ENCODE peak calls at places on chromosomes 7 and 10, in eight cellular contexts. Q is body of pancreas, M is upper lobe of right lung, E is AG04450, B is mesenchymal stem cell, Y is suprapubic skin, H is heart right ventricle, U is sigmoid colon. R is an unnamed sample.

GRCh38 chr7:92841192-92841591 is 4.8 kb upstream of the CDK6 start:
- DNase-seq in M (no peak), Q (no peak), Y (no peak), E (no peak), B (no peak), U (no peak), H (no peak), R (peak; percentile 21)

GRCh38 chr7:41003031-41003925 is 699.6 kb downstream of the INHBA start:
- DNase-seq in Y (no peak), Q (peak; percentile 48), E (no peak), B (no peak), H (peak; percentile 37), U (no peak), M (peak; percentile 68), R (peak; percentile 49)

GRCh38 chr10:98621630-98622029 is 174.9 kb upstream of the HPS1 start:
- DNase-seq in H (no peak), M (no peak), E (no peak), U (no peak), B (no peak), Y (no peak), Q (no peak), R (peak; percentile 36)

GRCh38 chr10:69612760-69613159 is 17.3 kb upstream of the FAM241B start:
- DNase-seq in M (no peak), Q (no peak), E (no peak), B (no peak), U (no peak), Y (no peak), H (no peak), R (peak; percentile 18)

GRCh38 chr10:89029201-89029600 is 38.6 kb downstream of the FAS start:
- DNase-seq in U (no peak), M (no peak), B (no peak), Q (no peak), E (no peak), Y (no peak), H (no peak), R (no peak)

GRCh38 chr7:18583305-18583704 is 87.8 kb downstream of the HDAC9 start:
- DNase-seq in M (no peak), Y (no peak), H (no peak), B (peak; percentile 73), U (no peak), Q (no peak), E (no peak), R (no peak)

GRCh38 chr7:54888067-54888735 is 129.2 kb upstream of the SEC61G start:
- DNase-seq in B (peak; percentile 12), E (no peak), M (no peak), H (peak; percentile 30), Y (no peak), Q (no peak), U (no peak), R (peak; percentile 35)

GRCh38 chr10:75525646-75526045 is 94.2 kb downstream of the LRMDA start:
- DNase-seq in U (no peak), Y (no peak), M (no peak), H (no peak), Q (no peak), B (peak; percentile 39), E (no peak), R (no peak)

GRCh38 chr7:1516586-1517251 is 12.5 kb upstream of the INTS1 start:
- DNase-seq in U (no peak), M (no peak), H (no peak), B (no peak), Q (peak; percentile 25), Y (no peak), E (no peak), R (no peak)

GRCh38 chr7:158450476-158451124 is 137.0 kb downstream of the PTPRN2 start:
- DNase-seq in Q (no peak), U (no peak), E (no peak), M (no peak), H (no peak), Y (no peak), B (no peak), R (no peak)

GRCh38 chr7:19772858-19773337 is 519 bp downstream of the TMEM196 start:
- DNase-seq in U (no peak), M (no peak), H (peak; percentile 8), E (no peak), Q (peak; percentile 39), Y (peak; percentile 56), B (peak; percentile 37), R (peak; percentile 71)

GRCh38 chr7:66901941-66902843 is 18.8 kb upstream of the TMEM248 start:
- DNase-seq in B (no peak), Y (no peak), Q (no peak), H (no peak), U (no peak), M (no peak), E (no peak), R (peak; percentile 41)

GRCh38 chr10:86538547-86538946 is 17.0 kb upstream of the WAPL start:
- DNase-seq in H (no peak), U (no peak), M (no peak), Y (peak; percentile 41), E (no peak), Q (no peak), B (peak; percentile 22), R (no peak)

GRCh38 chr10:73519336-73519735 is 23.5 kb upstream of the PPP3CB start:
- DNase-seq in E (no peak), H (no peak), Q (no peak), M (no peak), U (no peak), Y (no peak), B (no peak), R (no peak)

GRCh38 chr7:90903856-90904255 is 307.7 kb downstream of the CDK14 start:
- DNase-seq in H (no peak), B (no peak), M (no peak), E (no peak), Q (no peak), U (no peak), Y (no peak), R (no peak)

GRCh38 chr7:56447864-56448693 is 331.9 kb upstream of the NUPR2 start:
- DNase-seq in H (no peak), U (no peak), Q (no peak), M (no peak), Y (no peak), E (no peak), B (no peak), R (no peak)

GRCh38 chr10:106978746-106979145 is 185.8 kb downstream of the SORCS1 start:
- DNase-seq in Q (no peak), U (no peak), H (no peak), Y (no peak), B (no peak), E (no peak), M (no peak), R (no peak)

GRCh38 chr7:133354546-133355324 is 101.9 kb downstream of the EXOC4 start:
- DNase-seq in Y (no peak), E (peak; percentile 29), H (no peak), M (no peak), Q (no peak), B (peak; percentile 43), U (no peak), R (peak; percentile 5)

GRCh38 chr7:44471436-44471835 is 19.0 kb downstream of the NUDCD3 start:
- DNase-seq in Q (no peak), M (no peak), U (no peak), H (no peak), B (no peak), Y (no peak), E (no peak), R (no peak)

GRCh38 chr10:68992721-68993440 is 4.3 kb downstream of the KIFBP start:
- DNase-seq in H (peak; percentile 21), Y (no peak), E (peak; percentile 84), M (no peak), U (peak; percentile 74), B (peak; percentile 91), Q (peak; percentile 34), R (peak; percentile 85)

DNA sequence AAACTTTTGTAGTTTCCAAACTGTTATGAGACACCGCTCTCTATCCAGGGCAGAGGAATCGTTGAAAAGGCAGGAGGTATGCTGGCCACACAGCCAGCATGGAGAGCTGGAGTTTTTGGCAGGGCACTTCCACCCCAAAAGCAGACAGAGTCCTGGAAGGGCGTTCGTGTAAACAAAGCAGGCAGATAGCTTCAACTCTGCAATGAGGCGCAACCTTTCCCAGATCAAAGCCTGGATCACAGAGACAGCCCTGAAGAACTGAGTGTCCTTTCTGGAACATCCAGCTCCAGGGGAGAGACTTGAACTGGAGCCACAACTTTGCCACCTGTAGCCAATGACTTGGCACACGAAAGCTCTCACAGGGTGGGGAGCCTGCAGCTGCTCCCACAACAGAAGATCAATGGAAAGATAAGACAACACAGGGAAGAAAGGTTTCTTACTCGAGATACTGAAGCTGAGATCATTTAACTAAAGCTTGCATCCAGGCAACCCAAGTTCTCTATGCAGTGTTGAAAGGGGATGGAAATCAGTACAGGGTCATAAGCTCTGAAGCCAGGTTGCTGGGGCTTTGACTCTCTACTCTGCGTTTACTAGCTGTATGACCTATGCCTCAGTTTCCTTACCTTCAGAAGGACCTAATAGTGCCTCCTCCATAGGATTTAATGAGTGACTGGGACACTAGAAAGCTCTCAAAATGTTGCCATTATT is 434.7 kb upstream of the NPVF start:
- DNase-seq in B (no peak), E (no peak), Y (no peak), U (peak; percentile 88), H (no peak), Q (peak; percentile 21), M (no peak), R (no peak)
- H3K27ac ChIP-seq in B (no peak overlapping the region), E (no peak overlapping the region), Y (peak overlapping the region; percentile 59), U (peak overlapping the region; percentile 69), H (peak overlapping the region; percentile 33), Q (no peak overlapping the region), M (no peak overlapping the region), R (no peak overlapping the region)

DNA sequence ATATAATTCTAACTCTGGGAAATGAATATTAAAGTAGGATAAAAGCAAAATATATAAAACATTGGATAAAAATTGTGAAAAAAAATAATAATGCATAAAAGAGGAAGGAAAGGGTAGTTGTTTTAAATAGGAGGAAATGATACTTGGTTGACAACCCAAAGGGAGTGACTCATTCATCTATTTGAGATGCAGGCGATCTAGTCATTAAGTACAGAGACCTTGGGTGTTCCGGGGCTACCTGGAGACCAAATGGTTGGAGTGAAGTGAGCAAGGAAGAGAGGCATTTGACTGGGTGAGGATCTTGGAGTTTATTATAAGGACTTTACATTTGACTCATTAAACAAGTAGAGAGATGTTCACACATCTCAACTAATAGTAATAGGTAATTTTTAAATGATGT is 111.0 kb downstream of the LRRTM3 start:
- DNase-seq in U (no peak), M (no peak), B (no peak), Y (no peak), E (no peak), Q (no peak), H (no peak), R (no peak)
- H3K27ac ChIP-seq in U (no peak overlapping the region), M (no peak overlapping the region), B (no peak overlapping the region), Y (no peak overlapping the region), E (no peak overlapping the region), Q (no peak overlapping the region), H (no peak overlapping the region), R (no peak overlapping the region)

GRCh38 chr10:71972746-71973695 is 8.8 kb downstream of the CHST3 start:
- DNase-seq in M (no peak), Q (no peak), U (no peak), E (no peak), H (no peak), B (no peak), Y (no peak), R (peak; percentile 49)
- H3K27ac ChIP-seq in M (no peak overlapping the region), Q (peak overlapping the region; percentile 7), U (no peak overlapping the region), E (no peak overlapping the region), H (no peak overlapping the region), B (no peak overlapping the region), Y (peak overlapping the region; percentile 84), R (peak overlapping the region; percentile 75)

DNA sequence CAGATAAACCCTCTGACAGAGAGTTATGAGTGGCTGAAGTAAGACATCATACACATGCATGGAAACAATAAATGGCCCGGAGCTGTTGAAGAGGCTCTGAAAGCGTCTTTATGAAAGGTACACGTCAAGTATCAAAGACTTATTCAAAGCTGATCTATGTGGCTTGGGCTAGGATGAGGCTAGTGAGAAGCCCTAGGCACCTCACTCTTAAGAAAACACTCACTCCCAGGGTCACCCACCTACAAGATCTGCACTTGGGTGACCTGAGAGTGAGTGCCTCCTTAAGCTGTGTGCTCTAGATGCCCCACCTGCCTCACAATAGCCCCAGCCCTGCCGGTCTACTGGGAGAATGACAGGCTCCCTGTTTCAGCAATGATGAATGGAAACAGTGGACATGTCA is 1.1 kb upstream of the GIMAP1 start:
- DNase-seq in B (no peak), M (no peak), E (no peak), U (no peak), Y (no peak), H (no peak), Q (no peak), R (no peak)
- H3K27ac ChIP-seq in B (no peak overlapping the region), M (peak overlapping the region; percentile 83), E (no peak overlapping the region), U (peak overlapping the region; percentile 69), Y (peak overlapping the region; percentile 59), H (peak overlapping the region; percentile 83), Q (no peak overlapping the region), R (no peak overlapping the region)

R was measured in osteoblast.